ENCODE peak calls at places on chromosomes 2 and 18, in four cellular contexts. S is cardiac fibroblast, M is lung, C is left ventricle myocardium inferior. W is an unnamed sample.
A peak's percentile ranks its signal among the peaks of the same experiment; 100 is the strongest.

GRCh38 chr18:28607991-28608390 is 431.1 kb upstream of the CDH2 start:
- DNase-seq in C (no peak), M (no peak), S (peak; percentile 9), W (no peak)

GRCh38 chr2:227472265-227473018 is 486 bp downstream of the AGFG1 start:
- DNase-seq in M (peak; percentile 38), S (peak; percentile 20), C (peak; percentile 45), W (peak; percentile 75)

GRCh38 chr2:6557737-6558136 is 308.0 kb downstream of the CMPK2 start:
- DNase-seq in S (no peak), M (no peak), C (no peak), W (no peak)

GRCh38 chr2:62118160-62118559 is 77.8 kb upstream of the B3GNT2 start:
- DNase-seq in C (no peak), S (peak; percentile 48), M (no peak), W (no peak)

GRCh38 chr18:58866261-58867232 is 1.9 kb downstream of the ZNF532 start:
- DNase-seq in S (no peak), C (no peak), M (no peak), W (no peak)

GRCh38 chr2:11389551-11390528 is 45.4 kb upstream of the ROCK2 start:
- DNase-seq in C (no peak), S (peak; percentile 72), M (peak; percentile 65), W (no peak)

GRCh38 chr2:105344704-105345345 is 7.5 kb downstream of the C2orf49 start:
- DNase-seq in S (peak; percentile 72), C (no peak), M (no peak), W (no peak)

GRCh38 chr18:75418293-75418692 is 9.2 kb downstream of the SMIM21 start:
- DNase-seq in S (no peak), M (no peak), C (no peak), W (no peak)

GRCh38 chr2:8134105-8134903 is 547.6 kb upstream of the ID2 start:
- DNase-seq in S (no peak), M (no peak), C (no peak), W (no peak)

GRCh38 chr2:175605989-175606841 is 395.9 kb downstream of the LNPK start:
- DNase-seq in S (no peak), M (no peak), C (no peak), W (no peak)

GRCh38 chr2:171226471-171226870 is 65.8 kb upstream of the TLK1 start:
- DNase-seq in M (no peak), C (no peak), S (no peak), W (no peak)

GRCh38 chr2:44939074-44940052 is 2.1 kb upstream of the SIX3 start:
- DNase-seq in M (no peak), S (no peak), C (no peak), W (no peak)

GRCh38 chr18:36108601-36109000 is 20.5 kb downstream of the SLC39A6 start:
- DNase-seq in C (no peak), S (no peak), M (no peak), W (no peak)

GRCh38 chr2:146927080-146927714 is 917.6 kb upstream of the ACVR2A start:
- DNase-seq in S (peak; percentile 70), C (no peak), M (peak; percentile 53), W (no peak)

GRCh38 chr2:71807969-71808451 is 339.7 kb downstream of the CYP26B1 start:
- DNase-seq in C (peak; percentile 77), S (no peak), M (peak; percentile 44), W (no peak)

GRCh38 chr2:119223521-119224390 is at the start of gene STEAP3:
- DNase-seq in M (peak; percentile 77), C (peak; percentile 74), S (peak; percentile 42), W (peak; percentile 77)

GRCh38 chr2:148557844-148558436 is 86.6 kb upstream of the EPC2 start:
- DNase-seq in C (no peak), S (no peak), M (no peak), W (no peak)

GRCh38 chr2:46167924-46168323 is 129.3 kb upstream of the EPAS1 start:
- DNase-seq in C (no peak), M (no peak), S (no peak), W (no peak)

GRCh38 chr2:81853331-81853730 is 1548.8 kb upstream of the LRRTM1 start:
- DNase-seq in M (no peak), S (no peak), C (no peak), W (no peak)

GRCh38 chr18:58893388-58894099 is 28.9 kb downstream of the ZNF532 start:
- DNase-seq in M (no peak), C (no peak), S (peak; percentile 17), W (no peak)

GRCh38 chr2:221570321-221571107 is 1.6 kb downstream of the EPHA4 start:
- DNase-seq in M (no peak), C (no peak), S (peak; percentile 6), W (peak; percentile 4)

GRCh38 chr18:61443311-61443710 is 110.1 kb downstream of the CDH20 start:
- DNase-seq in M (no peak), S (peak; percentile 19), C (no peak), W (no peak)

GRCh38 chr2:227388537-227389011 is 825 bp upstream of the SCYGR1 start:
- DNase-seq in C (no peak), M (no peak), S (peak; percentile 99), W (no peak)

GRCh38 chr18:49601211-49601610 is 39.4 kb downstream of the LIPG start:
- DNase-seq in M (no peak), C (no peak), S (no peak), W (no peak)

GRCh38 chr18:68797901-68798300 is at the start of gene CCDC102B:
- DNase-seq in S (peak; percentile 81), M (no peak), C (no peak), W (no peak)

GRCh38 chr2:186060744-186061143 is 322.1 kb downstream of the FSIP2 start:
- DNase-seq in S (peak; percentile 14), C (no peak), M (no peak), W (no peak)

GRCh38 chr2:9424447-9425164 is 1.2 kb downstream of the CPSF3 start:
- DNase-seq in M (no peak), S (no peak), C (no peak), W (no peak)

GRCh38 chr2:235419996-235420395 is 73.8 kb upstream of the AGAP1 start:
- DNase-seq in M (no peak), C (no peak), S (no peak), W (no peak)

DNA sequence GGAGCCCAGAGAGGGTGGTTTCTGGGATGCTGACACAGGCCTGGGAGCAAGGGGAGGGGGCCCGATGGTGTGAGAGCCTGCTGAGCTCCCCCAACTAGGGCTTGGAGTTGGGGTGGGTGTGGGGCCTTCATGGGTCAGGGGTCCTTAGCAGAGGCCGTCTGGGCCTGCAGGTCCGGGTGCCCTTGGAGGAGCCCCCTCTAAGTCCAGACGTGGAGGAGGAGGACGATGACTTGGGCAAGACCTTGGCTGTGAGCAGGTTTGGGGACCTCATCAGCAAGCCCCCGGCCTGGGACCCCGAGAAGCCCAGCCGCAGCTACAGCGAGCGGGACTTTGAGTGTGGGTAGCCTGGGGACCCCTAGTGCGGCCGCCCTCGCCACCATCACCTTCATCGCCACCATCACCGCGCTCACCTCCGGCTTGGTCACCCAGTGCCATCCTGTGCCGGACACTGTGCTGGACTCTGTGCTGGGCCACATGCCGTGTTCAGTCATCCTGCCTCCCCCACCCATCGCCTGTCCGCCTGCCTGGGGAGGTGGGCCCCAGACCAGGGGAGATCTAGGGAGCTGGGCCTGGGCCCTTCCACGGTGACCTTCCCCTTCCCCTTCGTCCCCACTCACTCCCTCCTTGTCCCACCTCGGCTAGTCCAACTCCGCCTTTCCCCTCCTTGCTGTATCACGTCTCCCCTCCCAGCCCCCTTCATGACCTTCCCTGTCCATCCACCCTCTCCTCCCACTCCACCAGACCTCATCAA is 980 bp downstream of the SLC4A3 start:
- DNase-seq in C (no peak), S (no peak), M (no peak), W (no peak)
- H3K4me3 ChIP-seq in C (peak overlapping the region; percentile 69), S (peak overlapping the region; percentile 61), M (no peak overlapping the region), W (no peak overlapping the region)

GRCh38 chr2:219246559-219246958 is 1.3 kb downstream of the STK16 start:
- DNase-seq in C (no peak), S (no peak), M (no peak), W (no peak)
- H3K4me3 ChIP-seq in C (peak overlapping the region; percentile 81), S (no peak overlapping the region), M (no peak overlapping the region), W (no peak overlapping the region)

GRCh38 chr2:72920317-72921087 is 3.2 kb downstream of the EMX1 start:
- DNase-seq in M (no peak), S (peak; percentile 43), C (no peak), W (peak; percentile 70)
- H3K4me3 ChIP-seq in M (no peak overlapping the region), S (no peak overlapping the region), C (peak overlapping the region; percentile 57), W (peak overlapping the region; percentile 22)

DNA sequence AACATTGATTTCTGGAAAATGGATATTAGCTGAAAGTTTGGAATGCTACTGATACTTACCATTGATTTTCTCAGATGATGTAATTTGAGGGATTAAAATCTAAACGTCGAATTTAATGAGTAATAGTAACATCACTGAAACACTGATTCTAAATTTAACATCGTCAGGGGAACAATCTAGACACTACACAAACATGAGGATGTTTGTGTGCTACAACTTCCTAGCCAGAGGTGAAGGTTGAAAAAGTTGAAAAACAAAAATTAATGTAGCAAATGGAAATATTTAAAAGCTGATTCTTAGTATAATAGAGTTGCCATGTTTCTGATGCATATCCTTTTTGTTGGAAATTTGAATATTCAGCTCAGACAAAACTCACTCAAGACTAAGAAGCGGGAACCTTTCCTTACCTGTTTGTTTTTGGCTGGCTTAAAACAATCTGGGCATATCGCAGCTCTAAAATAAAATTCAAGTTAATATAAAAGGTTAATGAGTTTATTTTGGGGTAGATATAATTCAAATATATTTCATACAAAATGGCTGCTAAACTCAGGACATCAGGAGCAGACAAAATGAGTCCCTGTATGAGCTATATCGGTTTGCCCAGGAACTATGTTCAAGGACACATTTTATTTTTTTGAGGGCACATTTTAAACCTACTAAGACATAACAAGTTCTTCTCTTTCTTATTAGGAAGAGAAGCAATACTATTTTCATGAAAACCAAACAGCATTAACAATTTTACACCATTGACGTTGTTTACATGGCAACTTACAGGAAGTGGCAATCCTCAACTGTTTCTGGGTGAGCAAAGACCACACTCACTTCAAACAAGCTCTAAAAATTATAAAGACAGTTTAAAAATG is 52.6 kb upstream of the PEX13 start:
- DNase-seq in C (no peak), S (peak; percentile 25), M (no peak), W (no peak)
- H3K4me3 ChIP-seq in C (no peak overlapping the region), S (no peak overlapping the region), M (no peak overlapping the region), W (no peak overlapping the region)

GRCh38 chr2:217061916-217062315 is 202.1 kb upstream of the TNP1 start:
- DNase-seq in C (no peak), S (no peak), M (no peak), W (no peak)

GRCh38 chr2:217066510-217067270 is 206.8 kb upstream of the TNP1 start:
- DNase-seq in S (no peak), C (no peak), M (no peak), W (no peak)

GRCh38 chr2:217062774-217063173 is 202.9 kb upstream of the TNP1 start:
- DNase-seq in C (no peak), S (no peak), M (no peak), W (no peak)

GRCh38 chr2:217065695-217066405 is 206.0 kb upstream of the TNP1 start:
- DNase-seq in C (no peak), S (peak; percentile 95), M (no peak), W (no peak)

GRCh38 chr2:217064234-217065103 is 204.6 kb upstream of the TNP1 start:
- DNase-seq in M (no peak), S (peak; percentile 90), C (peak; percentile 31), W (no peak)
- H3K4me3 ChIP-seq in M (no peak overlapping the region), S (no peak overlapping the region), C (peak overlapping the region; percentile 29), W (no peak overlapping the region)